ENCODE peak calls at places on chromosomes 2 and 18, in four cellular contexts. C is A549, D is spleen, K is body of pancreas. T is an unnamed sample.

GRCh38 chr2:107362973-107363372 is 463.7 kb upstream of the RGPD4 start:
- DNase-seq in C (no peak), D (no peak), K (no peak), T (no peak)

GRCh38 chr2:29963972-29964570 is 42.7 kb upstream of the ALK start:
- DNase-seq in C (no peak), D (no peak), K (no peak), T (no peak)

GRCh38 chr2:168336786-168337388 is 89.5 kb upstream of the STK39 start:
- DNase-seq in C (no peak), D (peak; percentile 78), K (peak; percentile 84), T (no peak)

GRCh38 chr2:59761966-59762365 is 791.5 kb downstream of the BCL11A start:
- DNase-seq in C (no peak), D (no peak), K (no peak), T (no peak)

GRCh38 chr2:60595953-60596352 is 42.5 kb upstream of the BCL11A start:
- DNase-seq in C (no peak), D (no peak), K (no peak), T (no peak)

GRCh38 chr2:86747708-86748627 is 27.9 kb downstream of the RMND5A start:
- DNase-seq in C (no peak), D (no peak), K (no peak), T (no peak)

GRCh38 chr2:43293744-43294695 is 67.6 kb upstream of the ZFP36L2 start:
- DNase-seq in C (peak; percentile 94), D (no peak), K (peak; percentile 46), T (no peak)

GRCh38 chr2:14220101-14220500 is 412.4 kb upstream of the LRATD1 start:
- DNase-seq in C (no peak), D (no peak), K (no peak), T (no peak)

GRCh38 chr2:124272442-124272841 is 247.4 kb downstream of the CNTNAP5 start:
- DNase-seq in C (no peak), D (no peak), K (no peak), T (no peak)

GRCh38 chr18:77650799-77651385 is 401.2 kb downstream of the GALR1 start:
- DNase-seq in C (peak; percentile 36), D (peak; percentile 89), K (peak; percentile 72), T (peak; percentile 85)

GRCh38 chr2:229909090-229909489 is 12.7 kb downstream of the TRIP12 start:
- DNase-seq in C (no peak), D (no peak), K (no peak), T (no peak)

GRCh38 chr2:211067029-211067428 is 510.6 kb downstream of the CPS1 start:
- DNase-seq in C (no peak), D (no peak), K (no peak), T (no peak)

GRCh38 chr2:39487398-39488250 is 50.5 kb upstream of the MAP4K3 start:
- DNase-seq in C (no peak), D (no peak), K (no peak), T (no peak)

GRCh38 chr2:151904807-151905206 is 76.6 kb upstream of the ARL5A start:
- DNase-seq in C (no peak), D (no peak), K (no peak), T (no peak)

GRCh38 chr2:101135412-101136296 is 15.5 kb downstream of the TBC1D8 start:
- DNase-seq in C (no peak), D (no peak), K (peak; percentile 67), T (peak; percentile 18)

GRCh38 chr2:181552808-181553207 is 95.6 kb downstream of the ITGA4 start:
- DNase-seq in C (no peak), D (no peak), K (no peak), T (no peak)

GRCh38 chr2:242051440-242051839 is 181.9 kb downstream of the RTP5 start:
- DNase-seq in C (no peak), D (no peak), K (no peak), T (no peak)

GRCh38 chr2:242046184-242046826 is 176.8 kb downstream of the RTP5 start:
- DNase-seq in C (no peak), D (no peak), K (no peak), T (no peak)

GRCh38 chr2:242048479-242048878 is 178.9 kb downstream of the RTP5 start:
- DNase-seq in C (no peak), D (no peak), K (no peak), T (no peak)

GRCh38 chr2:242044206-242044590 is 174.7 kb downstream of the RTP5 start:
- DNase-seq in C (no peak), D (peak; percentile 47), K (no peak), T (no peak)

GRCh38 chr2:242047963-242048362 is 178.4 kb downstream of the RTP5 start:
- DNase-seq in C (no peak), D (no peak), K (no peak), T (no peak)
- H3K4me1 ChIP-seq in C (no peaks in the 10 kb centered on the region), D (no peaks in the 10 kb centered on the region), K (no peaks in the 10 kb centered on the region), T (no peaks in the 10 kb centered on the region)

DNA sequence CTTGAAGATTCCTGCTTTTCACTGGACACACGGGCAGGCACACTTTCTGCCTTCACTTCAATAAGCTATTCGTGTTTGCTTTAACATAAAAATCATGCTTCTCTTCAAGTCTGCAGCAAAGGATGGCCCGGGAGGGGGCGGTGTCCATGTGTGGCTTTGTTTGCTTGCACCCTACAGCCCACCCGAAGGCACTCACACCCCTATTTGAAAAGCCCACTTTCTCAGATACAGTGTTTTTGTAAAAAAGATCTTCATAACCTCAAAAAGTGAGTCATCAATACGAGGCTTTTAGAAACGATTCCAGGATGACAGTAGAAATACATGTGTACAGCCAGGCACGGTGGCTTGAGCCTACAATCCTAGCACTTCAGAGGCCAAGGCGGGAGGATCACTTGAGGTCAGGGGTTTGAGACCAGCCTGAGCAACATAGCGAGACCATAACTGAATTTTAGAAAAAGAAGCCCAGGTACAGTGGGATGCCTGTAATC is 36.5 kb upstream of the HPCAL1 start:
- DNase-seq in C (no peak), D (peak; percentile 6), K (no peak), T (peak; percentile 34)
- TF ChIP-seq CTCF in C (no peak), D (no peak), K (no peak), T (no peak)

DNA sequence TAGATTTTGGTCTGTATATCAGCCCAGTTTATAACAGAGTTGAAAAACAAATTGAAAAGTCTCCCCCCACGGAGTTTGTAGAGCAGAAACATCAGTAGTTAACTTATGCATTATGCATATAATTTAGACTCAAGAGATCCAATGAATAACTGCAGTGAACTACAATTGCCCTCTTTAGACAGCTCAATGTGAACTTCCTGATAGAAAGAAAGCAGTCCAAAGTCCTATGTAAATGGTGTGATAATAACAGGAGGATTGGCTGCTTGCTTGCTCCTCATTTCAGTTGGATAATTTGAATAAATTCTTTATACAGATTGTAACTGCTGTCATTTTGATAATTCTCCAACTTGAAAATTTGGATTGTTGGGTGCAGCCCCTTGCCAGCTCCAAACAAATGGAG is 297.0 kb downstream of the ASXL3 start:
- DNase-seq in C (no peak), D (no peak), K (no peak), T (no peak)
- H3K4me1 ChIP-seq in C (no peaks in the 10 kb centered on the region), D (no peaks in the 10 kb centered on the region), K (no peaks in the 10 kb centered on the region), T (no peaks in the 10 kb centered on the region)

GRCh38 chr2:203097735-203098134 is 83.1 kb downstream of the NBEAL1 start:
- DNase-seq in C (no peak), D (no peak), K (no peak), T (no peak)
- TF ChIP-seq CTCF in C (peak; percentile 30), D (no peak), K (peak; percentile 20), T (peak; percentile 5)

DNA sequence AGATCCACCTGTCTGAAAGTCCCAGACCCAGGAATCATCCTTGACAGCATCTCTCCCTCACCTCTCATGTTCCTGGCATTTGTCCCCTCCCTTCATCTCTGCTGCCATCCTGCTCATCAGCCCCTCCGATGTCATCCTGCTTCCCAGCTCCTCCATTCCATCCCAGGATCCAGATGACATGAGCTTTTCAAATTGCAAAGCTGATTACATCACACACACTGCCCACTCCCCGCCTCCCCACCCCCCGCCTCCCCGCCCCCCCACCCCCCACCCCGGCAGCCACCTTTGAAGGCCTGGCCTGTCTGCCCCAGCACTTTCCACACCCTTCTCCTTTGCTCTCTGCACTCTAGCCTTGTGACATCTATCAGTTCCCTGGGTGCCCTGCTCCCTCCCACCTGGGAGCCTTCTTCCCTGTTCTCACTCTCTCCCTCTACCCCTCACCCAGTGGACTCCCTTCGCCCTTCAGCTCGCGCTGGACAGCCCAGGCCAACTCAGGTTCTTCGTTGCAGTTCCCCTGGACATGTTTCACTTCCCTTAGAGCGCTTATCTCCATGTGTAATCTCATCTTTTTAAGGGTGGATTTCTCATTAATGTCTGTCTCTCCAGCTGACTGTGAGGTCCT is 61.5 kb downstream of the DNMT3A start:
- DNase-seq in C (no peak), D (no peak), K (no peak), T (no peak)
- H3K4me1 ChIP-seq in C (no peaks in the 10 kb centered on the region), D (peaks cover 63% of the 10 kb centered on the region), K (peaks cover 22% of the 10 kb centered on the region), T (peaks cover 16% of the 10 kb centered on the region)

GRCh38 chr2:58448065-58448507 is 207.0 kb upstream of the FANCL start:
- DNase-seq in C (peak; percentile 53), D (no peak), K (peak; percentile 23), T (no peak)
- TF ChIP-seq CTCF in C (peak; percentile 97), D (no peak), K (peak; percentile 24), T (peak; percentile 25)

DNA sequence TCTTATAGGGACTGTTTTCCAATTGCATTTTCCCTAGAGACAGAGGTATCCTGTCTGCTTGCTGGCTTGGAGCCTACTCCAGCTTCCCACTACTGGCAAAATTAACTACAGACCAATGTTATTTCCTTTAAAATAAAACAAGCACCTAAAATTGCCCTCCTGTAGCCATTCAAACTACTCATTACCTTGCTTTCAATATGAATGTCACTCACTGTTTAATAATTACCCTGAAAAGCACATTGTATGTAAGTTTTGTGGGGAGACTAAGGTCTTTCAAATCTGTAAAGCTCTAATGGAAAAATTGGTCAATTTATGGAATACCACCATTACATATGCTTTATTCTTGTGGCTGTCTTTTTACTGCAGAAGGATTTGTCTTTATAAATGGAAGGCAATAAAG is 87.3 kb downstream of the DOCK10 start:
- DNase-seq in C (no peak), D (no peak), K (no peak), T (no peak)
- H3K4me1 ChIP-seq in C (peaks cover 3% of the 10 kb centered on the region), D (peaks cover 70% of the 10 kb centered on the region), K (no peaks in the 10 kb centered on the region), T (no peaks in the 10 kb centered on the region)

GRCh38 chr2:105746177-105747080 is 1.7 kb downstream of the NCK2 start:
- DNase-seq in C (no peak), D (peak; percentile 96), K (peak; percentile 83), T (peak; percentile 90)

GRCh38 chr2:105749583-105750399 is 5.1 kb downstream of the NCK2 start:
- DNase-seq in C (no peak), D (no peak), K (no peak), T (no peak)

GRCh38 chr2:105747254-105747909 is 2.7 kb downstream of the NCK2 start:
- DNase-seq in C (no peak), D (no peak), K (no peak), T (no peak)

GRCh38 chr2:105747997-105748396 is 3.3 kb downstream of the NCK2 start:
- DNase-seq in C (no peak), D (no peak), K (no peak), T (no peak)

DNA sequence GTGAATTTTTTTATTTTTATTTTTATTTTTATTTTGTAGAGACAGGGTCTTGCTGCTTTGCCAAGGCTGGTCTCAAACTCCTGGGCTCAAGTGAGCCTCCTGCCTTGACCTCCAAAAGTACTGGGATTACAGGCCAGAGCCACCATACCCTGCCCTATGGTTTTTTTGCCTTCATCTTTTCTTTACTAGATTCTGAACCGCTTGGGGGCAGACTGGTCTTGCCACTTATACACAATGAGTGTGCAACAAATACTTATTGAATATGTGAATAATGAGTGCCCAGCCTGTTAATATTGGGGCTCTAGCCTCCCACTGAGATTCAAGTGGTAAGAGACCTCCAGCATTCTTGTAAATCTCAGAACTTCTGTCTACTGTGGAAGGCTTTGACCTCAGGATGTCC is 3.9 kb downstream of the NCK2 start:
- DNase-seq in C (no peak), D (no peak), K (no peak), T (no peak)
- TF ChIP-seq CTCF in C (no peak), D (no peak), K (peak; percentile 13), T (peak; percentile 14)

GRCh38 chr2:237725661-237726060 is 72.9 kb upstream of the RBM44 start:
- DNase-seq in C (no peak), D (no peak), K (no peak), T (no peak)
- H3K4me1 ChIP-seq in C (peaks cover 65% of the 10 kb centered on the region), D (peaks cover 66% of the 10 kb centered on the region), K (peaks cover 47% of the 10 kb centered on the region), T (peaks cover 27% of the 10 kb centered on the region)